ENCODE peak calls at places on chromosomes 5 and 9, in four cellular contexts. B, O, R and U are unnamed samples.

GRCh38 chr5:11007251-11007650 is 246.2 kb upstream of the DAP start:
- DNase-seq in B (no peak), O (no peak), R (no peak), U (no peak)

GRCh38 chr9:116980582-116980981 is 293.5 kb downstream of the TRIM32 start:
- DNase-seq in B (no peak), O (no peak), R (no peak), U (no peak)

GRCh38 chr9:109843651-109844050 is 63.7 kb downstream of the PALM2AKAP2 start:
- DNase-seq in B (no peak), O (no peak), R (no peak), U (no peak)

GRCh38 chr5:69113851-69114250 is 20.0 kb downstream of the SLC30A5 start:
- DNase-seq in B (no peak), O (no peak), R (no peak), U (no peak)

GRCh38 chr9:93681316-93682154 is 105.2 kb downstream of the PHF2 start:
- DNase-seq in B (no peak), O (no peak), R (peak), U (peak)

GRCh38 chr5:172939561-172939960 is 19.7 kb upstream of the RPL26L1 start:
- DNase-seq in B (peak), O (no peak), R (peak), U (peak)

GRCh38 chr9:13378171-13378570 is 98.7 kb upstream of the MPDZ start:
- DNase-seq in B (no peak), O (no peak), R (no peak), U (no peak)

GRCh38 chr9:87685871-87686519 is 39.9 kb upstream of the CTSL start:
- DNase-seq in B (no peak), O (no peak), R (peak), U (peak)

GRCh38 chr9:71628247-71628646 is 140.1 kb downstream of the CEMIP2 start:
- DNase-seq in B (no peak), O (no peak), R (no peak), U (no peak)

GRCh38 chr9:133839822-133840329 is 101.7 kb upstream of the SARDH start:
- DNase-seq in B (no peak), O (no peak), R (peak), U (peak)

GRCh38 chr5:98721231-98721928 is 52.1 kb upstream of the RGMB start:
- DNase-seq in B (no peak), O (no peak), R (no peak), U (no peak)

GRCh38 chr5:177098103-177098771 is 11.5 kb downstream of the FGFR4 start:
- DNase-seq in B (no peak), O (no peak), R (peak), U (peak)

GRCh38 chr9:8428389-8428788 is 628.8 kb upstream of the DMAC1 start:
- DNase-seq in B (no peak), O (no peak), R (no peak), U (no peak)

GRCh38 chr9:132584616-132585560 is 2.5 kb downstream of the BARHL1 start:
- DNase-seq in B (no peak), O (no peak), R (peak), U (peak)

GRCh38 chr5:88452820-88453219 is 184.2 kb upstream of the TMEM161B start:
- DNase-seq in B (no peak), O (no peak), R (no peak), U (peak)

GRCh38 chr5:141618030-141618803 is 583 bp downstream of the DIAPH1 start:
- DNase-seq in B (peak), O (peak), R (peak), U (peak)

GRCh38 chr5:71817891-71818290 is 98.8 kb downstream of the CARTPT start:
- DNase-seq in B (no peak), O (no peak), R (no peak), U (no peak)

GRCh38 chr9:83154821-83155220 is 91.9 kb upstream of the RASEF start:
- DNase-seq in B (no peak), O (no peak), R (no peak), U (no peak)

GRCh38 chr5:177372910-177373309 is 11.3 kb upstream of the SLC34A1 start:
- DNase-seq in B (no peak), O (no peak), R (no peak), U (no peak)

GRCh38 chr5:19940192-19940591 is 47.8 kb downstream of the CDH18 start:
- DNase-seq in B (no peak), O (no peak), R (no peak), U (no peak)

GRCh38 chr5:151310932-151311331 is 7.4 kb upstream of the SLC36A3 start:
- DNase-seq in B (no peak), O (no peak), R (no peak), U (no peak)

GRCh38 chr5:135457424-135458071 is 5.4 kb upstream of the TIFAB start:
- DNase-seq in B (peak), O (peak), R (peak), U (peak)

GRCh38 chr5:1336749-1337489 is 8.0 kb downstream of the CLPTM1L start:
- DNase-seq in B (no peak), O (no peak), R (no peak), U (no peak)

GRCh38 chr9:91714020-91714721 is 235.9 kb downstream of the ROR2 start:
- DNase-seq in B (peak), O (no peak), R (peak), U (peak)

GRCh38 chr9:131799177-131799823 is 59.4 kb upstream of the RAPGEF1 start:
- DNase-seq in B (no peak), O (no peak), R (peak), U (peak)

GRCh38 chr5:136246632-136247031 is 53.7 kb upstream of the SMIM32 start:
- DNase-seq in B (no peak), O (no peak), R (no peak), U (no peak)

GRCh38 chr5:124071039-124071438 is 559.1 kb downstream of the CSNK1G3 start:
- DNase-seq in B (no peak), O (no peak), R (no peak), U (no peak)